ENCODE peak calls at places on chromosome 11, in nine cellular contexts. B is right lobe of liver; U is mammary epithelial cell; I is sigmoid colon; P is cardiac muscle cell; Y is CD4-positive, alpha-beta T cell; H is kidney; O is CD4-positive, CD25-positive, alpha-beta regulatory T cell; D is gastrocnemius medialis. X is an unnamed sample. For H3K9me3, the result is how much of the 10 kb centered on the place peaks cover.

GRCh38 chr11:121929581-121929980 is 186.4 kb downstream of the BLID start:
- DNase-seq in B (peak), U (no peak), I (no peak), P (peak), Y (no peak), H (no peak), O (no peak), D (no peak), X (peak)

GRCh38 chr11:126140932-126141291 is 70.5 kb downstream of the RPUSD4 start:
- DNase-seq in B (peak), U (no peak), I (peak), P (peak), Y (no peak), H (no peak), O (no peak), D (no peak), X (peak)

GRCh38 chr11:57269580-57270021 is 32.6 kb upstream of the APLNR start:
- DNase-seq in B (no peak), U (no peak), I (no peak), P (peak), Y (no peak), H (peak), O (no peak), D (no peak), X (no peak)

GRCh38 chr11:131408011-131408640 is 37.7 kb downstream of the NTM start:
- DNase-seq in B (peak), U (peak), I (no peak), P (peak), Y (no peak), H (no peak), O (no peak), D (no peak), X (peak)

GRCh38 chr11:104892723-104893511 is 5.3 kb downstream of the CASP12 start:
- DNase-seq in B (no peak), U (no peak), I (no peak), P (peak), Y (no peak), H (no peak), O (no peak), D (no peak), X (no peak)

GRCh38 chr11:77214557-77214956 is 86.5 kb downstream of the MYO7A start:
- DNase-seq in B (no peak), U (no peak), I (no peak), P (no peak), Y (no peak), H (no peak), O (no peak), D (no peak), X (no peak)

GRCh38 chr11:44203270-44204043 is 106.5 kb downstream of the ALX4 start:
- DNase-seq in B (peak), U (no peak), I (no peak), P (no peak), Y (no peak), H (no peak), O (no peak), D (peak), X (no peak)

GRCh38 chr11:130160460-130161090 is 993 bp downstream of the ST14 start:
- DNase-seq in B (no peak), U (peak), I (no peak), P (no peak), Y (no peak), H (no peak), O (no peak), D (no peak), X (no peak)

GRCh38 chr11:87454246-87454645 is 416.5 kb downstream of the TMEM135 start:
- DNase-seq in B (no peak), U (no peak), I (no peak), P (no peak), Y (no peak), H (no peak), O (no peak), D (no peak), X (no peak)

GRCh38 chr11:66081505-66081904 is 11.4 kb downstream of the PACS1 start:
- DNase-seq in B (peak), U (peak), I (peak), P (peak), Y (peak), H (no peak), O (peak), D (peak), X (peak)

GRCh38 chr11:116481126-116481644 is 291.6 kb downstream of the BUD13 start:
- DNase-seq in B (no peak), U (no peak), I (no peak), P (no peak), Y (no peak), H (no peak), O (no peak), D (no peak), X (no peak)

GRCh38 chr11:30561691-30562412 is 24.3 kb downstream of the MPPED2 start:
- DNase-seq in B (no peak), U (no peak), I (no peak), P (no peak), Y (no peak), H (no peak), O (no peak), D (no peak), X (no peak)

GRCh38 chr11:30566482-30566881 is 19.7 kb downstream of the MPPED2 start:
- DNase-seq in B (no peak), U (no peak), I (no peak), P (no peak), Y (no peak), H (no peak), O (no peak), D (no peak), X (no peak)

GRCh38 chr11:30567148-30567547 is 19.0 kb downstream of the MPPED2 start:
- DNase-seq in B (no peak), U (no peak), I (no peak), P (no peak), Y (no peak), H (no peak), O (no peak), D (no peak), X (no peak)

GRCh38 chr11:30567644-30568043 is 18.5 kb downstream of the MPPED2 start:
- DNase-seq in B (no peak), U (no peak), I (no peak), P (no peak), Y (no peak), H (no peak), O (no peak), D (no peak), X (no peak)

DNA sequence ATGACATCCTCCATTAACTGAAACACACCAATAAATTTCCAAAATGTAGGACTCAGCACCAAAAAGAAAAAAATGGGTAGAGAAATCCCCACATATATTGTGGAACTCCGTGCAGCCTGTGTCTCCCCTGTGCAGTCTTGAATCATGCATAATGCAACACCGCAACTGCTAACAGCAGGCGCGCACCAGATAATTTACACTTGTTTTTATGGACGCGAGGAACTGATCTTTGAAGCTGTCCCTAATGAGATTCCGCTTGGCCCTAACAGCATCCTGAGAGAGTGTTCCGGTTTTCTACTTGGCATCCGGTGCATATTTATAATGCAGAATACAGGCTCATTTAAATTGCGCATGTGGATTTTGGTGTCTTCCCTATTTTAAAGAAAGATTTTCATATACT is 21.2 kb downstream of the MPPED2 start:
- DNase-seq in B (no peak), U (no peak), I (no peak), P (no peak), Y (no peak), H (no peak), O (no peak), D (no peak), X (no peak)
- H3K9me3 ChIP-seq in B (under half), U (under half), I (under half), P (under half), Y (under half), H (under half), O (under half), D (under half), X (under half)

DNA sequence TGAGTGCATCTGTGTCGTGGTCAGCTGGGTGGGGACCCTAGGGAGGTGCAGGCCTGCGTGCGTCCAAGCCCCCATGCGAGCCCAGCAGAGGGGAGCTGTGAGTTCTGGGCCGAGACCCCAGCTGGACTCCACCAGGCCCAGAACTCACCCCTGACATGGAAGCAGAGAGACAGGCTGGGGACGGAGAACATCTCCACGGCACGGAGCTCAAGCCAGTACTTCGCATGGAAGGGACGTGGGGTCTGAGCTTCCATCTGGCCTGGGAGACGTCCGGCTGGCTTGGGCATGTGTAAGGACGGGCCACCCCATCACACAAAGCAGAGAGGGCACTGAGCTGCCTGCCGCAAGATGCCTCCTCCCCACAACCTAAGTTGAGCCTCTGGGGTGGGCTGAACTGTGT is 422.4 kb downstream of the CTTN start:
- DNase-seq in B (no peak), U (no peak), I (no peak), P (no peak), Y (no peak), H (no peak), O (no peak), D (no peak), X (no peak)
- H3K9me3 ChIP-seq in B (under half), U (under half), I (under half), P (under half), Y (under half), H (under half), O (under half), D (under half), X (under half)

GRCh38 chr11:71130106-71130505 is 122.3 kb downstream of the SHANK2 start:
- DNase-seq in B (no peak), U (peak), I (no peak), P (no peak), Y (no peak), H (peak), O (no peak), D (no peak), X (no peak)
- H3K9me3 ChIP-seq in B (under half), U (under half), I (under half), P (under half), Y (under half), H (under half), O (under half), D (under half), X (under half)

GRCh38 chr11:17369685-17370243 is 18.2 kb downstream of the NCR3LG1 start:
- DNase-seq in B (no peak), U (no peak), I (no peak), P (no peak), Y (no peak), H (no peak), O (no peak), D (no peak), X (no peak)
- H3K9me3 ChIP-seq in B (under half), U (under half), I (under half), P (under half), Y (under half), H (under half), O (under half), D (under half), X (under half)

X was measured in hepatocyte.